ENCODE peak calls at places on chromosomes 5 and 9, in nine cellular contexts. One of them, this sample, is unnamed.

GRCh38 chr9:86500667-86501435 is 146.6 kb upstream of the TUT7 start:
- DNase-seq in lower lobe of right lung: no peak
- DNase-seq in foreskin keratinocyte: peak
- DNase-seq in fibroblast of pulmonary artery: peak
- DNase-seq in tibial nerve: no peak
- DNase-seq in spleen: no peak
- DNase-seq in glutamatergic neuron: no peak
- DNase-seq in activated B cell treated with CpG ODN at 0.5 μM for 24 hours: no peak
- DNase-seq in H9: no peak
- DNase-seq in this sample: peak

GRCh38 chr9:111621895-111622480 is 9.1 kb upstream of the DNAJC25 start:
- DNase-seq in activated B cell treated with CpG ODN at 0.5 μM for 24 hours: no peak
- DNase-seq in glutamatergic neuron: peak
- DNase-seq in tibial nerve: no peak
- DNase-seq in H9: no peak
- DNase-seq in spleen: no peak
- DNase-seq in foreskin keratinocyte: no peak
- DNase-seq in lower lobe of right lung: no peak
- DNase-seq in fibroblast of pulmonary artery: peak
- DNase-seq in this sample: no peak

GRCh38 chr9:133589454-133590227 is 19.5 kb downstream of the FAM163B start:
- DNase-seq in spleen: no peak
- DNase-seq in activated B cell treated with CpG ODN at 0.5 μM for 24 hours: no peak
- DNase-seq in fibroblast of pulmonary artery: no peak
- DNase-seq in glutamatergic neuron: no peak
- DNase-seq in foreskin keratinocyte: no peak
- DNase-seq in lower lobe of right lung: no peak
- DNase-seq in tibial nerve: no peak
- DNase-seq in H9: peak
- DNase-seq in this sample: no peak

GRCh38 chr5:80763211-80763610 is 108.4 kb upstream of the DHFR start:
- DNase-seq in tibial nerve: no peak
- DNase-seq in foreskin keratinocyte: no peak
- DNase-seq in H9: no peak
- DNase-seq in spleen: no peak
- DNase-seq in activated B cell treated with CpG ODN at 0.5 μM for 24 hours: no peak
- DNase-seq in lower lobe of right lung: no peak
- DNase-seq in fibroblast of pulmonary artery: peak
- DNase-seq in glutamatergic neuron: no peak
- DNase-seq in this sample: no peak

GRCh38 chr9:114588150-114588663 is 638 bp downstream of the ATP6V1G1 start:
- DNase-seq in activated B cell treated with CpG ODN at 0.5 μM for 24 hours: no peak
- DNase-seq in foreskin keratinocyte: no peak
- DNase-seq in spleen: no peak
- DNase-seq in H9: no peak
- DNase-seq in tibial nerve: no peak
- DNase-seq in glutamatergic neuron: no peak
- DNase-seq in fibroblast of pulmonary artery: peak
- DNase-seq in lower lobe of right lung: no peak
- DNase-seq in this sample: no peak

GRCh38 chr9:132201780-132202703 is 40.2 kb downstream of the NTNG2 start:
- DNase-seq in lower lobe of right lung: no peak
- DNase-seq in glutamatergic neuron: no peak
- DNase-seq in tibial nerve: no peak
- DNase-seq in fibroblast of pulmonary artery: no peak
- DNase-seq in spleen: no peak
- DNase-seq in H9: no peak
- DNase-seq in foreskin keratinocyte: no peak
- DNase-seq in activated B cell treated with CpG ODN at 0.5 μM for 24 hours: no peak
- DNase-seq in this sample: no peak

GRCh38 chr9:114852050-114852594 is 46.3 kb upstream of the TNFSF15 start:
- DNase-seq in fibroblast of pulmonary artery: peak
- DNase-seq in activated B cell treated with CpG ODN at 0.5 μM for 24 hours: no peak
- DNase-seq in foreskin keratinocyte: no peak
- DNase-seq in spleen: no peak
- DNase-seq in glutamatergic neuron: no peak
- DNase-seq in tibial nerve: no peak
- DNase-seq in H9: no peak
- DNase-seq in lower lobe of right lung: peak
- DNase-seq in this sample: no peak

GRCh38 chr5:25405850-25406249 is 761.1 kb upstream of the CDH10 start:
- DNase-seq in glutamatergic neuron: no peak
- DNase-seq in foreskin keratinocyte: no peak
- DNase-seq in H9: no peak
- DNase-seq in lower lobe of right lung: no peak
- DNase-seq in spleen: no peak
- DNase-seq in activated B cell treated with CpG ODN at 0.5 μM for 24 hours: no peak
- DNase-seq in tibial nerve: no peak
- DNase-seq in fibroblast of pulmonary artery: no peak
- DNase-seq in this sample: no peak

GRCh38 chr5:116947691-116948528 is 373.3 kb upstream of the SEMA6A start:
- DNase-seq in H9: peak
- DNase-seq in glutamatergic neuron: peak
- DNase-seq in foreskin keratinocyte: peak
- DNase-seq in activated B cell treated with CpG ODN at 0.5 μM for 24 hours: peak
- DNase-seq in tibial nerve: no peak
- DNase-seq in spleen: peak
- DNase-seq in lower lobe of right lung: peak
- DNase-seq in fibroblast of pulmonary artery: peak
- DNase-seq in this sample: peak

GRCh38 chr5:73917433-73917832 is 291.4 kb downstream of the ARHGEF28 start:
- DNase-seq in fibroblast of pulmonary artery: no peak
- DNase-seq in lower lobe of right lung: no peak
- DNase-seq in spleen: no peak
- DNase-seq in activated B cell treated with CpG ODN at 0.5 μM for 24 hours: no peak
- DNase-seq in glutamatergic neuron: peak
- DNase-seq in H9: no peak
- DNase-seq in tibial nerve: no peak
- DNase-seq in foreskin keratinocyte: no peak
- DNase-seq in this sample: no peak

GRCh38 chr5:1285141-1285540 is 9.7 kb downstream of the TERT start:
- DNase-seq in activated B cell treated with CpG ODN at 0.5 μM for 24 hours: peak
- DNase-seq in foreskin keratinocyte: no peak
- DNase-seq in H9: no peak
- DNase-seq in glutamatergic neuron: no peak
- DNase-seq in tibial nerve: no peak
- DNase-seq in fibroblast of pulmonary artery: no peak
- DNase-seq in lower lobe of right lung: no peak
- DNase-seq in spleen: peak
- DNase-seq in this sample: no peak

GRCh38 chr5:119343766-119344165 is 12.1 kb upstream of the TNFAIP8 start:
- DNase-seq in foreskin keratinocyte: no peak
- DNase-seq in glutamatergic neuron: no peak
- DNase-seq in activated B cell treated with CpG ODN at 0.5 μM for 24 hours: no peak
- DNase-seq in tibial nerve: no peak
- DNase-seq in spleen: no peak
- DNase-seq in H9: no peak
- DNase-seq in fibroblast of pulmonary artery: no peak
- DNase-seq in lower lobe of right lung: no peak
- DNase-seq in this sample: no peak

DNA sequence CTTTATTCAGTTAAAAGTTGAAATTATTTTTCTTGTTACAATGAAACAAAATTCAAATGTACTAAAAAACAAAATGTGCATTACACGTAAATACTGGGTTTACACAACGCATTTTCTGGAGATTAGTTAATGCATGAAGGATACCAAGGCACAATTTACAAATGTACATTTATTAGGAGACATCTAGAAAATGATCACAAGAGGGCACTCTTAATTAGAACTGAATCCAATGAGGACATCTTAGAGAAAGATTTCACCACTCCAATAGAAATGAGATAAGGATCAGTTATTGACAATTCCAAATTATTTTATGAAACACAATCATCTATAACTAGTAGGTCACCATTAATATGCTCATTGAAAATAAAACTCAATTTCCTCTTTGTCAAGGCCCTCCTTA is 36.6 kb upstream of the CDH12 start:
- DNase-seq in glutamatergic neuron: no peak
- DNase-seq in fibroblast of pulmonary artery: no peak
- DNase-seq in spleen: no peak
- DNase-seq in activated B cell treated with CpG ODN at 0.5 μM for 24 hours: no peak
- DNase-seq in lower lobe of right lung: no peak
- DNase-seq in foreskin keratinocyte: no peak
- DNase-seq in H9: no peak
- DNase-seq in tibial nerve: no peak
- DNase-seq in this sample: no peak
- TF ChIP-seq CTCF in glutamatergic neuron: no peak
- TF ChIP-seq CTCF in fibroblast of pulmonary artery: no peak
- TF ChIP-seq CTCF in spleen: no peak
- TF ChIP-seq CTCF in activated B cell treated with CpG ODN at 0.5 μM for 24 hours: no peak
- TF ChIP-seq CTCF in lower lobe of right lung: no peak
- TF ChIP-seq CTCF in foreskin keratinocyte: peak
- TF ChIP-seq CTCF in H9: peak
- TF ChIP-seq CTCF in tibial nerve: no peak
- TF ChIP-seq CTCF in this sample: peak

GRCh38 chr5:109558952-109559351 is 130.8 kb upstream of the MAN2A1 start:
- DNase-seq in glutamatergic neuron: no peak
- DNase-seq in activated B cell treated with CpG ODN at 0.5 μM for 24 hours: no peak
- DNase-seq in H9: no peak
- DNase-seq in foreskin keratinocyte: no peak
- DNase-seq in spleen: no peak
- DNase-seq in lower lobe of right lung: no peak
- DNase-seq in fibroblast of pulmonary artery: peak
- DNase-seq in tibial nerve: no peak
- DNase-seq in this sample: no peak

GRCh38 chr5:109558364-109558763 is 131.4 kb upstream of the MAN2A1 start:
- DNase-seq in fibroblast of pulmonary artery: no peak
- DNase-seq in foreskin keratinocyte: no peak
- DNase-seq in activated B cell treated with CpG ODN at 0.5 μM for 24 hours: no peak
- DNase-seq in H9: no peak
- DNase-seq in lower lobe of right lung: no peak
- DNase-seq in spleen: no peak
- DNase-seq in tibial nerve: no peak
- DNase-seq in glutamatergic neuron: no peak
- DNase-seq in this sample: no peak

GRCh38 chr5:109563189-109563588 is 126.5 kb upstream of the MAN2A1 start:
- DNase-seq in spleen: no peak
- DNase-seq in foreskin keratinocyte: no peak
- DNase-seq in tibial nerve: no peak
- DNase-seq in glutamatergic neuron: no peak
- DNase-seq in H9: no peak
- DNase-seq in fibroblast of pulmonary artery: no peak
- DNase-seq in activated B cell treated with CpG ODN at 0.5 μM for 24 hours: no peak
- DNase-seq in lower lobe of right lung: no peak
- DNase-seq in this sample: no peak

GRCh38 chr5:109561447-109561846 is 128.3 kb upstream of the MAN2A1 start:
- DNase-seq in tibial nerve: no peak
- DNase-seq in H9: no peak
- DNase-seq in fibroblast of pulmonary artery: no peak
- DNase-seq in activated B cell treated with CpG ODN at 0.5 μM for 24 hours: no peak
- DNase-seq in lower lobe of right lung: no peak
- DNase-seq in spleen: no peak
- DNase-seq in glutamatergic neuron: no peak
- DNase-seq in foreskin keratinocyte: no peak
- DNase-seq in this sample: no peak

DNA sequence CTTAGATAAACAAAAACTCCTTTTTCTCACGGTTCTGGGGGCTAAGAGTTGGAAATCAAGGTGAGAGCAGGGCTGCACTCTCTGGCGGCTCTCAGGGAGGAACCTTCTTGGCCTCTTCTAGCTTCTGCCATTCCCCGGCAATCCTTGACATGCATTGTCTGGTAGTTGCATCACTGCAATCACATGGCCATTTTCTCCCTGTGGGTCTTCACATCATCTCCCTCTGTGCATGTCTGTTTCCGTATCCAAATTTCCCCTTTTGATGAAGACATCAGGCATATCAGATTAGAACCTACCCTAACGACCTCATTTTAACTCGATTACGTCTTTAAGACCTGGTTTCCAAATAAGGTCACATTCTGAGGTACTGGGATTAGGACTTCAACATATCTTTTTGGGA is 129.2 kb upstream of the MAN2A1 start:
- DNase-seq in spleen: no peak
- DNase-seq in H9: no peak
- DNase-seq in fibroblast of pulmonary artery: no peak
- DNase-seq in activated B cell treated with CpG ODN at 0.5 μM for 24 hours: no peak
- DNase-seq in glutamatergic neuron: no peak
- DNase-seq in foreskin keratinocyte: no peak
- DNase-seq in tibial nerve: no peak
- DNase-seq in lower lobe of right lung: no peak
- DNase-seq in this sample: no peak
- TF ChIP-seq CTCF in spleen: no peak
- TF ChIP-seq CTCF in H9: no peak
- TF ChIP-seq CTCF in fibroblast of pulmonary artery: no peak
- TF ChIP-seq CTCF in activated B cell treated with CpG ODN at 0.5 μM for 24 hours: no peak
- TF ChIP-seq CTCF in glutamatergic neuron: no peak
- TF ChIP-seq CTCF in foreskin keratinocyte: no peak
- TF ChIP-seq CTCF in tibial nerve: no peak
- TF ChIP-seq CTCF in lower lobe of right lung: no peak
- TF ChIP-seq CTCF in this sample: no peak

GRCh38 chr5:86881493-86882090 is 263.9 kb downstream of the COX7C start:
- DNase-seq in spleen: no peak
- DNase-seq in glutamatergic neuron: no peak
- DNase-seq in tibial nerve: no peak
- DNase-seq in lower lobe of right lung: no peak
- DNase-seq in fibroblast of pulmonary artery: peak
- DNase-seq in H9: no peak
- DNase-seq in foreskin keratinocyte: no peak
- DNase-seq in activated B cell treated with CpG ODN at 0.5 μM for 24 hours: no peak
- DNase-seq in this sample: no peak

GRCh38 chr5:86878250-86878649 is 260.5 kb downstream of the COX7C start:
- DNase-seq in spleen: no peak
- DNase-seq in fibroblast of pulmonary artery: no peak
- DNase-seq in glutamatergic neuron: no peak
- DNase-seq in activated B cell treated with CpG ODN at 0.5 μM for 24 hours: no peak
- DNase-seq in lower lobe of right lung: no peak
- DNase-seq in tibial nerve: no peak
- DNase-seq in H9: no peak
- DNase-seq in foreskin keratinocyte: no peak
- DNase-seq in this sample: no peak

GRCh38 chr5:86879086-86879485 is 261.3 kb downstream of the COX7C start:
- DNase-seq in glutamatergic neuron: no peak
- DNase-seq in activated B cell treated with CpG ODN at 0.5 μM for 24 hours: no peak
- DNase-seq in lower lobe of right lung: no peak
- DNase-seq in spleen: no peak
- DNase-seq in tibial nerve: no peak
- DNase-seq in fibroblast of pulmonary artery: no peak
- DNase-seq in H9: no peak
- DNase-seq in foreskin keratinocyte: no peak
- DNase-seq in this sample: no peak

GRCh38 chr5:86880344-86880743 is 262.6 kb downstream of the COX7C start:
- DNase-seq in lower lobe of right lung: no peak
- DNase-seq in fibroblast of pulmonary artery: no peak
- DNase-seq in foreskin keratinocyte: no peak
- DNase-seq in glutamatergic neuron: no peak
- DNase-seq in spleen: no peak
- DNase-seq in H9: no peak
- DNase-seq in activated B cell treated with CpG ODN at 0.5 μM for 24 hours: no peak
- DNase-seq in tibial nerve: no peak
- DNase-seq in this sample: no peak

GRCh38 chr5:86880785-86881492 is 263.2 kb downstream of the COX7C start:
- DNase-seq in foreskin keratinocyte: peak
- DNase-seq in glutamatergic neuron: peak
- DNase-seq in activated B cell treated with CpG ODN at 0.5 μM for 24 hours: no peak
- DNase-seq in spleen: no peak
- DNase-seq in lower lobe of right lung: no peak
- DNase-seq in tibial nerve: no peak
- DNase-seq in fibroblast of pulmonary artery: peak
- DNase-seq in H9: peak
- DNase-seq in this sample: peak
- TF ChIP-seq CTCF in foreskin keratinocyte: peak
- TF ChIP-seq CTCF in glutamatergic neuron: peak
- TF ChIP-seq CTCF in activated B cell treated with CpG ODN at 0.5 μM for 24 hours: no peak
- TF ChIP-seq CTCF in spleen: peak
- TF ChIP-seq CTCF in lower lobe of right lung: peak
- TF ChIP-seq CTCF in tibial nerve: peak
- TF ChIP-seq CTCF in fibroblast of pulmonary artery: peak
- TF ChIP-seq CTCF in H9: peak
- TF ChIP-seq CTCF in this sample: peak

GRCh38 chr5:156444737-156445136 is 117.8 kb downstream of the SGCD start:
- DNase-seq in tibial nerve: no peak
- DNase-seq in activated B cell treated with CpG ODN at 0.5 μM for 24 hours: no peak
- DNase-seq in lower lobe of right lung: no peak
- DNase-seq in fibroblast of pulmonary artery: no peak
- DNase-seq in glutamatergic neuron: no peak
- DNase-seq in spleen: no peak
- DNase-seq in foreskin keratinocyte: no peak
- DNase-seq in H9: no peak
- DNase-seq in this sample: no peak
- TF ChIP-seq CTCF in tibial nerve: no peak
- TF ChIP-seq CTCF in activated B cell treated with CpG ODN at 0.5 μM for 24 hours: no peak
- TF ChIP-seq CTCF in lower lobe of right lung: no peak
- TF ChIP-seq CTCF in fibroblast of pulmonary artery: no peak
- TF ChIP-seq CTCF in glutamatergic neuron: no peak
- TF ChIP-seq CTCF in spleen: no peak
- TF ChIP-seq CTCF in foreskin keratinocyte: no peak
- TF ChIP-seq CTCF in H9: no peak
- TF ChIP-seq CTCF in this sample: no peak